ENCODE peak calls at places on chromosomes 2 and 18, in four cellular contexts. One of them, this sample, is unnamed. For H3K9me3, the result is how much of the 10 kb centered on the place peaks cover.

GRCh38 chr18:35073186-35074105 is 32.2 kb downstream of the MAPRE2 start:
- DNase-seq in K562: no peak
- DNase-seq in HepG2: no peak
- DNase-seq in HCT116: no peak
- DNase-seq in this sample: no peak

GRCh38 chr2:172829229-172829628 is 93.6 kb downstream of the RAPGEF4 start:
- DNase-seq in K562: no peak
- DNase-seq in HepG2: peak
- DNase-seq in HCT116: no peak
- DNase-seq in this sample: no peak

GRCh38 chr2:145623136-145623535 is 1103.2 kb upstream of the ZEB2 start:
- DNase-seq in K562: no peak
- DNase-seq in HepG2: no peak
- DNase-seq in HCT116: no peak
- DNase-seq in this sample: no peak

GRCh38 chr2:29662841-29663240 is 258.5 kb downstream of the ALK start:
- DNase-seq in K562: no peak
- DNase-seq in HepG2: no peak
- DNase-seq in HCT116: no peak
- DNase-seq in this sample: peak

GRCh38 chr2:152354069-152354755 is 19.2 kb downstream of the FMNL2 start:
- DNase-seq in K562: no peak
- DNase-seq in HepG2: no peak
- DNase-seq in HCT116: no peak
- DNase-seq in this sample: no peak

GRCh38 chr2:239429473-239430350 is 28.9 kb upstream of the HDAC4 start:
- DNase-seq in K562: no peak
- DNase-seq in HepG2: peak
- DNase-seq in HCT116: no peak
- DNase-seq in this sample: no peak

GRCh38 chr2:183993052-183993451 is 605.3 kb upstream of the ZNF804A start:
- DNase-seq in K562: no peak
- DNase-seq in HepG2: no peak
- DNase-seq in HCT116: no peak
- DNase-seq in this sample: no peak

GRCh38 chr2:145807978-145808377 is 1288.1 kb upstream of the ZEB2 start:
- DNase-seq in K562: peak
- DNase-seq in HepG2: no peak
- DNase-seq in HCT116: no peak
- DNase-seq in this sample: no peak

GRCh38 chr18:43078485-43079092 is 36.9 kb downstream of the RIT2 start:
- DNase-seq in K562: no peak
- DNase-seq in HepG2: no peak
- DNase-seq in HCT116: no peak
- DNase-seq in this sample: no peak

GRCh38 chr18:2302628-2303516 is 268.4 kb downstream of the METTL4 start:
- DNase-seq in K562: peak
- DNase-seq in HepG2: no peak
- DNase-seq in HCT116: peak
- DNase-seq in this sample: peak

GRCh38 chr2:204713211-204713610 is 167.9 kb downstream of the PARD3B start:
- DNase-seq in K562: no peak
- DNase-seq in HepG2: no peak
- DNase-seq in HCT116: no peak
- DNase-seq in this sample: no peak

GRCh38 chr2:45494275-45494977 is 116.6 kb downstream of the SRBD1 start:
- DNase-seq in K562: peak
- DNase-seq in HepG2: peak
- DNase-seq in HCT116: peak
- DNase-seq in this sample: peak

GRCh38 chr2:230861564-230862255 is 3.0 kb upstream of the ITM2C start:
- DNase-seq in K562: no peak
- DNase-seq in HepG2: no peak
- DNase-seq in HCT116: no peak
- DNase-seq in this sample: no peak

GRCh38 chr2:42850016-42850805 is 57.8 kb upstream of the HAAO start:
- DNase-seq in K562: no peak
- DNase-seq in HepG2: no peak
- DNase-seq in HCT116: no peak
- DNase-seq in this sample: no peak

GRCh38 chr2:126882736-126883660 is 15.7 kb upstream of the TEX51 start:
- DNase-seq in K562: no peak
- DNase-seq in HepG2: no peak
- DNase-seq in HCT116: no peak
- DNase-seq in this sample: no peak

GRCh38 chr2:175251425-175252041 is 70.0 kb upstream of the ATP5MC3 start:
- DNase-seq in K562: peak
- DNase-seq in HepG2: peak
- DNase-seq in HCT116: peak
- DNase-seq in this sample: peak

GRCh38 chr2:211724933-211725332 is 813.7 kb downstream of the ERBB4 start:
- DNase-seq in K562: no peak
- DNase-seq in HepG2: no peak
- DNase-seq in HCT116: no peak
- DNase-seq in this sample: no peak

GRCh38 chr2:36425771-36426340 is 70.3 kb downstream of the CRIM1 start:
- DNase-seq in K562: no peak
- DNase-seq in HepG2: no peak
- DNase-seq in HCT116: no peak
- DNase-seq in this sample: no peak

GRCh38 chr2:182521453-182522427 is 94.9 kb upstream of the PDE1A start:
- DNase-seq in K562: no peak
- DNase-seq in HepG2: no peak
- DNase-seq in HCT116: no peak
- DNase-seq in this sample: no peak

GRCh38 chr2:236872971-236873370 is 212.7 kb upstream of the COPS8 start:
- DNase-seq in K562: no peak
- DNase-seq in HepG2: no peak
- DNase-seq in HCT116: no peak
- DNase-seq in this sample: no peak

GRCh38 chr2:104846955-104847820 is 6.7 kb upstream of the POU3F3 start:
- DNase-seq in K562: no peak
- DNase-seq in HepG2: no peak
- DNase-seq in HCT116: no peak
- DNase-seq in this sample: no peak

GRCh38 chr18:38243291-38243690 is 677.7 kb upstream of the CELF4 start:
- DNase-seq in K562: no peak
- DNase-seq in HepG2: no peak
- DNase-seq in HCT116: no peak
- DNase-seq in this sample: no peak

GRCh38 chr2:101698419-101699190 is 1.1 kb downstream of the MAP4K4 start:
- DNase-seq in K562: peak
- DNase-seq in HepG2: no peak
- DNase-seq in HCT116: peak
- DNase-seq in this sample: no peak

GRCh38 chr2:26758790-26759321 is 5.2 kb upstream of the SLC35F6 start:
- DNase-seq in K562: no peak
- DNase-seq in HepG2: no peak
- DNase-seq in HCT116: no peak
- DNase-seq in this sample: no peak

GRCh38 chr2:238973038-238973772 is 125.3 kb downstream of the TWIST2 start:
- DNase-seq in K562: no peak
- DNase-seq in HepG2: no peak
- DNase-seq in HCT116: no peak
- DNase-seq in this sample: no peak

GRCh38 chr18:29147944-29148343 is 971.0 kb upstream of the CDH2 start:
- DNase-seq in K562: no peak
- DNase-seq in HepG2: no peak
- DNase-seq in HCT116: no peak
- DNase-seq in this sample: no peak

GRCh38 chr2:238916176-238916874 is 68.4 kb downstream of the TWIST2 start:
- DNase-seq in K562: no peak
- DNase-seq in HepG2: no peak
- DNase-seq in HCT116: no peak
- DNase-seq in this sample: no peak

GRCh38 chr2:143950675-143951074 is 569.2 kb downstream of the ZEB2 start:
- DNase-seq in K562: no peak
- DNase-seq in HepG2: no peak
- DNase-seq in HCT116: no peak
- DNase-seq in this sample: no peak

GRCh38 chr2:106882658-106883057 is 3.3 kb downstream of the ST6GAL2 start:
- DNase-seq in K562: no peak
- DNase-seq in HepG2: no peak
- DNase-seq in HCT116: no peak
- DNase-seq in this sample: no peak

GRCh38 chr18:61949946-61950345 is 57.1 kb upstream of the RNF152 start:
- DNase-seq in K562: no peak
- DNase-seq in HepG2: no peak
- DNase-seq in HCT116: no peak
- DNase-seq in this sample: no peak

GRCh38 chr2:80786584-80786983 is 482.0 kb upstream of the LRRTM1 start:
- DNase-seq in K562: no peak
- DNase-seq in HepG2: no peak
- DNase-seq in HCT116: no peak
- DNase-seq in this sample: no peak
- H3K9me3 ChIP-seq in K562: under half
- H3K9me3 ChIP-seq in HepG2: half or more
- H3K9me3 ChIP-seq in HCT116: under half
- H3K9me3 ChIP-seq in this sample: under half

DNA sequence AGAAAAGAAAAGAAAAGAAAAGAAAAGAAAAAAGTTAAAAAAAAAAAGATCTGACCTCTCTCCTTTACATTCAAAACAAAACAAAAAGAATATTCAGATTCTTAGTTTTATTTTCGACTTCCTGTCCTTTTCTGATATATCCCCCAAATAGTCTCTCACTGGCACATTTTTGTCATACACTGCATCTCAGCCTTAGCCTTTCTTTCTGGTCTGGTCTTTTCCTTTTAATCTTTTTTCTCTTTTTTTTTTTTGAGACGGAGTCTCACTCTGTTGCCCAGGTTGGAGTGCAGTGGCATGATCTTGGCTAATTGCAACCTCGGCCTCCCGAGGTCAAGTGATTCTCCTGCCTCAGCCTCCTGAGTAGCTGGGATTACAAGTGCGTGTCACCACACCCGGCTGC is 1.6 kb upstream of the RIOK3 start:
- DNase-seq in K562: no peak
- DNase-seq in HepG2: no peak
- DNase-seq in HCT116: no peak
- DNase-seq in this sample: no peak
- TF ChIP-seq SIN3A in K562: no peak
- TF ChIP-seq SIN3A in HepG2: no peak
- TF ChIP-seq SIN3A in HCT116: no peak
- TF ChIP-seq SIN3A in this sample: no peak

GRCh38 chr18:46480187-46480586 is 176.8 kb downstream of the LOXHD1 start:
- DNase-seq in K562: no peak
- DNase-seq in HepG2: no peak
- DNase-seq in HCT116: no peak
- DNase-seq in this sample: no peak

GRCh38 chr18:46481847-46482245 is 175.2 kb downstream of the LOXHD1 start:
- DNase-seq in K562: no peak
- DNase-seq in HepG2: no peak
- DNase-seq in HCT116: no peak
- DNase-seq in this sample: no peak

GRCh38 chr18:46478796-46479195 is 178.2 kb downstream of the LOXHD1 start:
- DNase-seq in K562: no peak
- DNase-seq in HepG2: no peak
- DNase-seq in HCT116: no peak
- DNase-seq in this sample: no peak

GRCh38 chr18:46482831-46483230 is 174.2 kb downstream of the LOXHD1 start:
- DNase-seq in K562: no peak
- DNase-seq in HepG2: no peak
- DNase-seq in HCT116: no peak
- DNase-seq in this sample: no peak

GRCh38 chr18:46481048-46481846 is 175.8 kb downstream of the LOXHD1 start:
- DNase-seq in K562: peak
- DNase-seq in HepG2: peak
- DNase-seq in HCT116: peak
- DNase-seq in this sample: no peak
- TF ChIP-seq TCF7L2 in K562: no peak
- TF ChIP-seq TCF7L2 in HepG2: no peak
- TF ChIP-seq TCF7L2 in HCT116: no peak
- TF ChIP-seq TCF7L2 in this sample: no peak

DNA sequence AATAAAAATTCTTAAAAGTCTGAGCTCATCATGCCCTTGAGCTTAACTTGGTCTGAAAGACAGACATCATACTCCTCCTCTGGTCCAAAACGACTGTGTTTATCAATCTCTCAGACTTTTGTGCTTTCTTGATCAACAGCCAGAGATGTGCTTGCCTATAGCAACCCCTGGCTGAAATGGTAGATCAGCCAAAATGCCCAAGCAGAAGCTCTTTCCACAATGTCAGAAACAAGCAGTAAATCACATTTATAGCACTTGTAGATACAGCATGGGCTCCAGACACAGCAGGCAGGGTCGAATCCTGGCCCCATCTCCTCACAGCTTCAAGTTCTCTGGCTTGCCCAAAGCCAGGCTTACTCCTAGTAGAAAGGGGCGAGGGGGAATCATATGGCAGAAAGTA is 110.4 kb upstream of the FOSL2 start:
- DNase-seq in K562: no peak
- DNase-seq in HepG2: no peak
- DNase-seq in HCT116: no peak
- DNase-seq in this sample: no peak
- H3K9me3 ChIP-seq in K562: under half
- H3K9me3 ChIP-seq in HepG2: under half
- H3K9me3 ChIP-seq in HCT116: under half
- H3K9me3 ChIP-seq in this sample: under half

GRCh38 chr18:74895686-74896085 is 298.0 kb downstream of the ZNF407 start:
- DNase-seq in K562: no peak
- DNase-seq in HepG2: peak
- DNase-seq in HCT116: peak
- DNase-seq in this sample: no peak

GRCh38 chr18:74896390-74896991 is 298.8 kb downstream of the ZNF407 start:
- DNase-seq in K562: peak
- DNase-seq in HepG2: peak
- DNase-seq in HCT116: peak
- DNase-seq in this sample: peak

GRCh38 chr18:74897971-74898657 is 300.4 kb downstream of the ZNF407 start:
- DNase-seq in K562: no peak
- DNase-seq in HepG2: no peak
- DNase-seq in HCT116: no peak
- DNase-seq in this sample: no peak

GRCh38 chr18:74892066-74892627 is 294.5 kb downstream of the ZNF407 start:
- DNase-seq in K562: no peak
- DNase-seq in HepG2: no peak
- DNase-seq in HCT116: no peak
- DNase-seq in this sample: no peak
- TF ChIP-seq SIN3A in K562: no peak
- TF ChIP-seq SIN3A in HepG2: no peak
- TF ChIP-seq SIN3A in HCT116: no peak
- TF ChIP-seq SIN3A in this sample: no peak

This sample was measured in Panc1.